ENCODE peak calls at places on chromosomes 7 and 10, in ten cellular contexts. B is fibroblast of lung, K is dorsolateral prefrontal cortex, X is hepatocyte, Z is MM.1S, R is GM23338, J is brain microvascular endothelial cell, C is prostate gland, Y is tibial artery, P is cardiac muscle cell. U is an unnamed sample.

GRCh38 chr10:73591578-73591902 is 398 bp upstream of the USP54 start:
- DNase-seq in Y (no peak), B (no peak), C (no peak), X (peak), R (peak), K (no peak), P (peak), Z (no peak), J (no peak), U (peak)

GRCh38 chr7:39394105-39394504 is 172.1 kb upstream of the YAE1 start:
- DNase-seq in R (no peak), J (no peak), X (no peak), B (no peak), C (no peak), K (no peak), P (no peak), Y (no peak), Z (no peak), U (no peak)

GRCh38 chr10:112295853-112296830 is 12.9 kb downstream of the TECTB start:
- DNase-seq in R (no peak), Z (no peak), C (no peak), K (no peak), X (no peak), J (no peak), B (no peak), Y (peak), P (peak), U (no peak)

GRCh38 chr10:6061056-6061455 is 1.1 kb downstream of the IL2RA start:
- DNase-seq in J (no peak), C (no peak), R (no peak), K (no peak), B (no peak), Y (no peak), X (no peak), P (no peak), Z (no peak), U (peak)

GRCh38 chr10:77305650-77306632 is 331.7 kb downstream of the KCNMA1 start:
- DNase-seq in Z (no peak), B (no peak), X (no peak), K (no peak), R (no peak), Y (no peak), C (peak), J (no peak), P (no peak), U (no peak)

GRCh38 chr7:20598479-20599419 is 16.7 kb upstream of the ABCB5 start:
- DNase-seq in Z (peak), X (peak), R (peak), C (no peak), Y (no peak), P (peak), B (peak), K (no peak), J (peak), U (no peak)

GRCh38 chr10:93818086-93818485 is 60.4 kb downstream of the LGI1 start:
- DNase-seq in K (no peak), P (no peak), C (no peak), Z (no peak), J (no peak), Y (no peak), X (no peak), R (no peak), B (no peak), U (no peak)

GRCh38 chr10:49605939-49606509 is 4.1 kb upstream of the SLC18A3 start:
- DNase-seq in P (no peak), J (no peak), K (peak), C (no peak), Y (no peak), R (no peak), Z (no peak), B (no peak), X (no peak), U (peak)

GRCh38 chr7:105675873-105676484 is 94.7 kb upstream of the EFCAB10 start:
- DNase-seq in Z (no peak), C (no peak), X (no peak), K (no peak), P (peak), Y (no peak), R (no peak), J (no peak), B (no peak), U (no peak)

GRCh38 chr10:104642001-104642270 is 846 bp downstream of the SORCS3 start:
- DNase-seq in B (no peak), R (peak), K (no peak), C (no peak), X (no peak), Y (no peak), Z (no peak), P (no peak), J (no peak), U (no peak)

GRCh38 chr10:55163388-55163972 is 362.4 kb upstream of the PCDH15 start:
- DNase-seq in R (no peak), Y (no peak), P (no peak), X (no peak), J (no peak), C (no peak), B (no peak), K (no peak), Z (no peak), U (no peak)

GRCh38 chr10:101839421-101840063 is 4.1 kb downstream of the KCNIP2 start:
- DNase-seq in X (peak), R (peak), J (no peak), P (peak), Z (no peak), B (no peak), Y (no peak), K (no peak), C (no peak), U (peak)

GRCh38 chr7:91082038-91082437 is 182.2 kb upstream of the FZD1 start:
- DNase-seq in K (no peak), B (peak), Z (no peak), R (no peak), J (no peak), Y (no peak), X (no peak), P (no peak), C (no peak), U (no peak)

GRCh38 chr10:126160971-126161630 is 227.2 kb downstream of the ADAM12 start:
- DNase-seq in C (no peak), Y (no peak), B (peak), X (peak), R (peak), P (no peak), K (no peak), Z (no peak), J (no peak), U (peak)

GRCh38 chr7:98923512-98923911 is 45.2 kb downstream of the TRRAP start:
- DNase-seq in K (no peak), J (no peak), Z (no peak), R (no peak), B (no peak), P (no peak), C (no peak), Y (no peak), X (no peak), U (no peak)

GRCh38 chr7:140645166-140645565 is 4.6 kb upstream of the DENND2A start:
- DNase-seq in J (no peak), P (no peak), C (no peak), B (no peak), R (peak), K (no peak), Y (peak), Z (no peak), X (no peak), U (peak)

GRCh38 chr10:72044417-72045041 is 43.8 kb downstream of the SPOCK2 start:
- DNase-seq in Z (no peak), K (peak), P (no peak), B (peak), Y (peak), J (no peak), R (no peak), C (peak), X (peak), U (no peak)

GRCh38 chr7:51950811-51951210 is 634.2 kb upstream of the COBL start:
- DNase-seq in J (no peak), K (no peak), R (peak), C (no peak), Y (no peak), P (no peak), Z (no peak), X (no peak), B (no peak), U (no peak)

GRCh38 chr10:22265839-22266537 is 48.2 kb upstream of the EBLN1 start:
- DNase-seq in B (no peak), C (no peak), Z (no peak), X (no peak), J (no peak), R (no peak), Y (no peak), P (no peak), K (no peak), U (no peak)

GRCh38 chr7:128000854-128001265 is 30.4 kb downstream of the LRRC4 start:
- DNase-seq in R (no peak), C (no peak), X (no peak), P (no peak), Z (peak), K (no peak), Y (no peak), J (no peak), B (no peak), U (no peak)

GRCh38 chr7:116549370-116549769 is 24.5 kb downstream of the CAV1 start:
- DNase-seq in X (no peak), C (no peak), Z (no peak), B (no peak), P (no peak), R (no peak), K (no peak), Y (no peak), J (no peak), U (no peak)

GRCh38 chr7:29284586-29285450 is 90.2 kb downstream of the CHN2 start:
- DNase-seq in C (no peak), Y (no peak), R (no peak), X (no peak), Z (no peak), B (no peak), K (no peak), P (no peak), J (no peak), U (no peak)

GRCh38 chr10:17375936-17376584 is 78.3 kb downstream of the ST8SIA6 start:
- DNase-seq in B (no peak), R (peak), K (no peak), Z (no peak), P (peak), C (no peak), J (peak), X (no peak), Y (no peak), U (peak)

GRCh38 chr7:17140421-17140820 is 158.0 kb upstream of the AHR start:
- DNase-seq in K (no peak), J (no peak), B (no peak), Y (no peak), X (no peak), R (no peak), P (no peak), C (no peak), Z (no peak), U (no peak)

GRCh38 chr10:50740351-50740688 is 584 bp downstream of the ASAH2B start:
- DNase-seq in Y (peak), Z (peak), B (peak), P (peak), X (peak), R (no peak), C (no peak), K (peak), J (peak), U (no peak)

GRCh38 chr7:2843711-2844152 is 376 bp downstream of the GNA12 start:
- DNase-seq in J (no peak), P (no peak), R (no peak), C (no peak), B (peak), Y (peak), K (no peak), Z (peak), X (peak), U (no peak)

GRCh38 chr10:129466703-129467345 is at the start of gene MGMT:
- DNase-seq in B (peak), Y (peak), Z (peak), R (peak), K (peak), J (peak), C (peak), X (peak), P (peak), U (peak)

GRCh38 chr10:118968482-118968881 is 61.0 kb upstream of the NANOS1 start:
- DNase-seq in R (no peak), X (no peak), P (no peak), B (no peak), K (no peak), J (no peak), C (no peak), Z (no peak), Y (no peak), U (peak)

GRCh38 chr10:84226616-84227015 is 1.3 kb upstream of the LRIT2 start:
- DNase-seq in J (no peak), B (no peak), C (no peak), Z (no peak), P (no peak), R (no peak), K (no peak), Y (no peak), X (no peak), U (no peak)

GRCh38 chr7:20834656-20835055 is 48.0 kb upstream of the SP8 start:
- DNase-seq in B (no peak), J (no peak), Z (no peak), X (no peak), K (no peak), P (no peak), R (peak), Y (no peak), C (no peak), U (no peak)

GRCh38 chr7:37342665-37343471 is 105.8 kb downstream of the ELMO1 start:
- DNase-seq in Y (no peak), X (no peak), C (no peak), R (no peak), J (no peak), Z (peak), K (no peak), B (no peak), P (no peak), U (no peak)

GRCh38 chr7:1849351-1849951 is 179.4 kb downstream of the ELFN1 start:
- DNase-seq in B (no peak), Z (no peak), K (no peak), X (no peak), P (no peak), Y (peak), J (no peak), R (no peak), C (no peak), U (no peak)

GRCh38 chr7:158646766-158647474 is 57.7 kb downstream of the NCAPG2 start:
- DNase-seq in R (peak), Z (peak), B (no peak), K (no peak), Y (no peak), C (no peak), X (no peak), P (no peak), J (no peak), U (peak)

GRCh38 chr7:106947244-106947728 is 82.2 kb downstream of the PIK3CG start:
- DNase-seq in R (peak), C (peak), J (peak), X (peak), P (peak), B (peak), Z (peak), Y (no peak), K (peak), U (peak)

GRCh38 chr7:77362905-77363304 is 53.2 kb downstream of the GSAP start:
- DNase-seq in Y (no peak), J (no peak), X (no peak), B (no peak), C (no peak), Z (no peak), K (no peak), P (no peak), R (no peak), U (no peak)

GRCh38 chr7:131947661-131948060 is 391.2 kb upstream of the PODXL start:
- DNase-seq in Y (peak), J (no peak), X (no peak), R (no peak), K (no peak), Z (no peak), B (no peak), P (no peak), C (no peak), U (peak)

GRCh38 chr7:131431289-131431688 is 103.6 kb downstream of the MKLN1 start:
- DNase-seq in Z (no peak), Y (no peak), R (no peak), X (peak), P (no peak), J (peak), C (peak), B (peak), K (peak), U (no peak)

GRCh38 chr7:156993021-156993924 is 17.2 kb downstream of the MNX1 start:
- DNase-seq in K (no peak), Y (no peak), R (peak), J (no peak), X (no peak), B (no peak), C (no peak), P (no peak), Z (peak), U (no peak)

GRCh38 chr10:4623757-4624420 is 202.1 kb upstream of the AKR1E2 start:
- DNase-seq in C (no peak), B (peak), R (no peak), J (no peak), K (no peak), X (no peak), Y (no peak), P (no peak), Z (no peak), U (no peak)

GRCh38 chr10:24722676-24723385 is 856 bp downstream of the ARHGAP21 start:
- DNase-seq in Z (peak), B (peak), P (peak), J (peak), Y (peak), X (peak), R (peak), C (peak), K (no peak), U (peak)

GRCh38 chr10:24718031-24718855 is 5.4 kb downstream of the ARHGAP21 start:
- DNase-seq in X (no peak), C (no peak), B (peak), Z (no peak), R (peak), Y (no peak), K (no peak), P (no peak), J (peak), U (no peak)

GRCh38 chr10:24722131-24722675 is 1.5 kb downstream of the ARHGAP21 start:
- DNase-seq in X (no peak), R (peak), Z (peak), K (no peak), C (no peak), Y (no peak), B (peak), P (no peak), J (no peak), U (no peak)

GRCh38 chr10:24721254-24722106 is 2.2 kb downstream of the ARHGAP21 start:
- DNase-seq in Z (no peak), R (peak), X (peak), C (peak), B (no peak), J (no peak), K (no peak), Y (peak), P (peak), U (peak)

DNA sequence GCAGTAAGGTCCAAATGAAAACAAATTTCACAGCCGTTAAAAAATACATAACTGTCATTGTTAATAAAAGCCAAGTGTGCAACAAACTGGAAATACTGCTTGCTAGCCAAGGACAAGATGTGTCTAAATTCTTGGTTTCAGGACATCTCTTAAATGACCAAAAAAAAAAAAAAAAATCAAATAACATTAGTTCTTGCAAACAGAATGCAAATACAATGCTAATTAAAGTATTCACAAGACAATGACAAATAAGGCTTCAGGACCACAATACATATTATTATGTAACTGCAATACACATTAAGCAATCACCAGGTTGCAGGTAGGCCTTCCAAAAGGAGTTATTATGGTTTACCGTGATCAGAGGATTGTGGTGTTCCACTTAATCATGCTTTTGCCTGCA is 3.6 kb downstream of the ARHGAP21 start:
- DNase-seq in B (no peak), C (no peak), K (no peak), Y (no peak), R (peak), Z (no peak), P (no peak), J (no peak), X (no peak), U (no peak)
- H3K4me3 ChIP-seq in B (peak), C (no peak), K (peak), Y (peak), R (peak), Z (peak), P (peak), J (peak), X (peak), U (peak)

GRCh38 chr7:46257766-46258448 is 336.8 kb upstream of the IGFBP3 start:
- DNase-seq in B (peak), Y (no peak), C (no peak), R (no peak), J (peak), P (no peak), Z (no peak), K (no peak), X (no peak), U (no peak)

GRCh38 chr7:46256870-46257528 is 335.9 kb upstream of the IGFBP3 start:
- DNase-seq in C (no peak), K (no peak), J (no peak), Y (no peak), Z (no peak), X (no peak), P (no peak), B (no peak), R (no peak), U (no peak)

GRCh38 chr7:46264646-46265045 is 343.6 kb upstream of the IGFBP3 start:
- DNase-seq in R (no peak), P (no peak), C (no peak), K (no peak), J (no peak), X (no peak), B (no peak), Y (no peak), Z (no peak), U (no peak)

GRCh38 chr7:46259947-46260346 is 338.9 kb upstream of the IGFBP3 start:
- DNase-seq in P (no peak), C (no peak), Z (no peak), K (no peak), J (no peak), R (no peak), B (no peak), X (no peak), Y (no peak), U (no peak)
- H3K27ac ChIP-seq in P (no peak), C (no peak), Z (no peak), K (no peak), J (no peak), R (no peak), B (no peak), X (no peak), Y (no peak), U (no peak)

DNA sequence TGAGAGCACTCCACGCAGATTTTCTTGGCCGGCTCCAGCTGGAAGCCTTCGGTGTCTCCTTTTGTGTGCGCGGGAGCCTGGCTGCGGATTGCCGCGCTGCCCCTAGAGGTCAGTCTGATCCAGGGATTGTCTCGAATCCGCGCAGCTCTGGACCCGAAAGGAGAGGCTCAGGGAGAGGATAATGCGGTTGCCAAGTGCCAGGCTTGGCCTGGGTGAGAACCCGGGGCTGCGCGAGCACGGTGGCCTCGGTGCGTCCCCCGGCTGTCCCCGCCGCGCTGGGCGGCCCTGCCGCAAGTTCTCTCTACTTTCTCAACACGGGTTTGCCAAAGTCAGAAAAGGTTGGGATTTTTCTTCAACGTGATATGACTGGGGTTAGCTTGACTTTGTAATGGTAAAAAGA is 140.9 kb downstream of the ADCYAP1R1 start:
- DNase-seq in C (peak), J (peak), P (peak), R (peak), X (peak), Y (no peak), B (peak), K (peak), Z (no peak), U (peak)
- TF ChIP-seq CTCF in C (peak), J (peak), P (peak), R (peak), X (peak), Y (peak), B (peak), K (peak), Z (peak), U (peak)

GRCh38 chr10:25016349-25017246 is at the start of gene THNSL1:
- DNase-seq in Z (peak), J (peak), B (peak), K (peak), C (peak), Y (peak), X (peak), P (peak), R (peak), U (peak)

GRCh38 chr10:25017247-25017590 is 807 bp downstream of the THNSL1 start:
- DNase-seq in P (peak), R (peak), C (peak), X (peak), B (no peak), K (no peak), Z (no peak), Y (no peak), J (peak), U (no peak)

GRCh38 chr10:25018703-25019102 is 2.3 kb downstream of the THNSL1 start:
- DNase-seq in X (no peak), Z (no peak), P (no peak), B (no peak), R (no peak), J (no peak), Y (no peak), C (no peak), K (no peak), U (no peak)

GRCh38 chr10:25015927-25016348 is at the start of gene ENKUR:
- DNase-seq in B (peak), X (peak), J (peak), P (peak), R (peak), C (peak), K (peak), Y (peak), Z (peak), U (peak)

DNA sequence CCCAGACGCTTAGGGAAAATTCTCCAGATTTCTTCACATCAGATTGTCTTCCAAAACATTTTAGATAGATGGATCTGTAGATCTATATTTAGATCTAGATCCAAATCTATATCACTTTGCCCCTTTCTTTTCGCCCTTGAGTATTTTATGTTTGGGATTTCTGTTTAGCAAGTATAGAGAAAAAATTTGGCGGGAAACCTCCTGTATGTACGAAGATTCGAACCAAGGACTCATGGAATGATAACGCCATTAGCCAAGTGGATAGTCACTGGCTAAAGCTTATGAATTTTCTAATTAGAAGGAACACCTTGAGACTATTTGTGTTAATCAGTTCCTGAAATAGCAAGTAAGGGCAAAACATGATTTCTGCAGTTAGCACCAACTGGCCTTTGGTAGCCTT is 1.2 kb downstream of the THNSL1 start:
- DNase-seq in X (no peak), P (no peak), C (no peak), J (no peak), Z (no peak), Y (no peak), R (no peak), K (no peak), B (no peak), U (no peak)
- H3K4me3 ChIP-seq in X (peak), P (peak), C (no peak), J (no peak), Z (peak), Y (no peak), R (peak), K (peak), B (peak), U (peak)